ENCODE peak calls at places on chromosomes 3 and 15, in four cellular contexts. M, Y, X and S are unnamed samples.

GRCh38 chr15:47289667-47290066 is 427.6 kb upstream of the SEMA6D start:
- DNase-seq in M (no peak), Y (no peak), X (no peak), S (no peak)

GRCh38 chr15:49810651-49811175 is 189.9 kb downstream of the DTWD1 start:
- DNase-seq in M (no peak), X (no peak), Y (no peak), S (no peak)

GRCh38 chr15:56971571-56971970 is 53.1 kb downstream of the TCF12 start:
- DNase-seq in M (no peak), Y (no peak), X (no peak), S (no peak)

GRCh38 chr3:125359700-125360099 is 15.4 kb downstream of the ZNF148 start:
- DNase-seq in Y (no peak), M (no peak), X (no peak), S (no peak)

GRCh38 chr3:116135462-116135861 is 309.8 kb downstream of the LSAMP start:
- DNase-seq in Y (no peak), X (no peak), M (no peak), S (no peak)

GRCh38 chr3:45110185-45110833 is 35.9 kb downstream of the CDCP1 start:
- DNase-seq in M (no peak), Y (no peak), X (peak; percentile 69), S (no peak)

GRCh38 chr3:46660543-46661523 is 32.6 kb downstream of the ALS2CL start:
- DNase-seq in M (peak; percentile 6), X (no peak), Y (no peak), S (no peak)

GRCh38 chr3:114846252-114846651 is 300.8 kb downstream of the ZBTB20 start:
- DNase-seq in M (no peak), X (no peak), Y (no peak), S (no peak)

GRCh38 chr3:177041021-177041729 is 156.1 kb downstream of the TBL1XR1 start:
- DNase-seq in X (no peak), Y (no peak), M (no peak), S (peak; percentile 19)

GRCh38 chr15:50148362-50148963 is 29.4 kb upstream of the ATP8B4 start:
- DNase-seq in X (no peak), Y (no peak), M (no peak), S (no peak)

GRCh38 chr3:170614214-170614966 is 28.5 kb upstream of the SLC7A14 start:
- DNase-seq in Y (no peak), M (peak; percentile 14), X (no peak), S (no peak)

GRCh38 chr3:169106662-169107061 is 556.9 kb downstream of the MECOM start:
- DNase-seq in Y (no peak), X (no peak), M (no peak), S (no peak)

GRCh38 chr3:48564022-48564421 is 441 bp upstream of the UCN2 start:
- DNase-seq in Y (no peak), M (peak; percentile 82), X (peak; percentile 30), S (peak; percentile 95)

GRCh38 chr3:37863552-37863865 is 1.8 kb downstream of the CTDSPL start:
- DNase-seq in Y (no peak), M (no peak), X (no peak), S (no peak)

GRCh38 chr3:69739204-69740102 is at the start of gene MITF:
- DNase-seq in M (peak; percentile 89), X (no peak), Y (peak; percentile 80), S (peak; percentile 91)

GRCh38 chr3:134473868-134474546 is 11.8 kb downstream of the ANAPC13 start:
- DNase-seq in X (no peak), Y (peak; percentile 20), M (peak; percentile 30), S (peak; percentile 52)

GRCh38 chr15:90598053-90598577 is 68.4 kb downstream of the CRTC3 start:
- DNase-seq in X (no peak), M (no peak), Y (no peak), S (no peak)

GRCh38 chr15:66067687-66068086 is 185.9 kb downstream of the MEGF11 start:
- DNase-seq in Y (no peak), X (no peak), M (no peak), S (no peak)

GRCh38 chr3:134652409-134652831 is 1.6 kb upstream of the KY start:
- DNase-seq in M (no peak), Y (peak; percentile 17), X (no peak), S (no peak)

GRCh38 chr3:35492846-35493245 is 146.5 kb upstream of the ARPP21 start:
- DNase-seq in X (no peak), Y (no peak), M (no peak), S (no peak)

GRCh38 chr3:15501126-15501525 is 20.4 kb downstream of the COLQ start:
- DNase-seq in Y (no peak), M (no peak), X (no peak), S (no peak)

GRCh38 chr15:62138124-62138523 is 27.0 kb downstream of the C2CD4B start:
- DNase-seq in M (no peak), X (no peak), Y (no peak), S (no peak)

GRCh38 chr3:73192036-73192738 is 130.7 kb downstream of the EBLN2 start:
- DNase-seq in M (no peak), X (no peak), Y (no peak), S (no peak)

GRCh38 chr15:56734013-56734625 is 810 bp upstream of the ZNF280D start:
- DNase-seq in Y (no peak), X (no peak), M (no peak), S (no peak)

GRCh38 chr3:110577856-110578255 is 493.8 kb upstream of the NECTIN3 start:
- DNase-seq in Y (no peak), M (no peak), X (no peak), S (no peak)

GRCh38 chr3:148882288-148882687 is 17.2 kb downstream of the CPA3 start:
- DNase-seq in Y (no peak), X (no peak), M (no peak), S (no peak)

GRCh38 chr15:91263632-91264477 is 163.8 kb downstream of the SV2B start:
- DNase-seq in Y (no peak), M (no peak), X (no peak), S (no peak)

GRCh38 chr15:25846377-25846776 is 16.8 kb downstream of the ATP10A start:
- DNase-seq in M (no peak), Y (no peak), X (no peak), S (no peak)